ENCODE peak calls at places on chromosomes 16 and 17, in five cellular contexts. R, A, V, X and F are unnamed samples.

GRCh38 chr16:84486126-84486525 is 18.3 kb downstream of the MEAK7 start:
- DNase-seq in R (no peak), A (peak), V (no peak), X (no peak), F (no peak)

GRCh38 chr17:32502710-32503109 is 15.9 kb downstream of the CDK5R1 start:
- DNase-seq in R (no peak), A (no peak), V (no peak), X (no peak), F (no peak)

GRCh38 chr16:88634141-88634993 is 4.0 kb upstream of the IL17C start:
- DNase-seq in R (no peak), A (peak), V (peak), X (peak), F (no peak)

GRCh38 chr17:78717431-78717980 is 64.6 kb downstream of the CYTH1 start:
- DNase-seq in R (peak), A (no peak), V (no peak), X (peak), F (no peak)

GRCh38 chr16:11743308-11744074 is 834 bp upstream of the TXNDC11 start:
- DNase-seq in R (peak), A (no peak), V (no peak), X (peak), F (no peak)

GRCh38 chr17:35603674-35604073 is 16.6 kb downstream of the AP2B1 start:
- DNase-seq in R (no peak), A (no peak), V (no peak), X (no peak), F (no peak)

GRCh38 chr16:87127061-87127765 is 190.0 kb downstream of the C16orf95 start:
- DNase-seq in R (peak), A (peak), V (no peak), X (peak), F (no peak)

GRCh38 chr17:12789976-12790805 is 893 bp downstream of the ARHGAP44 start:
- DNase-seq in R (no peak), A (no peak), V (peak), X (no peak), F (no peak)

GRCh38 chr17:66211047-66211810 is 18.0 kb downstream of the APOH start:
- DNase-seq in R (no peak), A (no peak), V (no peak), X (no peak), F (no peak)
- TF ChIP-seq POLR2A in R (no peak), A (no peak), V (no peak), X (no peak), F (no peak)

DNA sequence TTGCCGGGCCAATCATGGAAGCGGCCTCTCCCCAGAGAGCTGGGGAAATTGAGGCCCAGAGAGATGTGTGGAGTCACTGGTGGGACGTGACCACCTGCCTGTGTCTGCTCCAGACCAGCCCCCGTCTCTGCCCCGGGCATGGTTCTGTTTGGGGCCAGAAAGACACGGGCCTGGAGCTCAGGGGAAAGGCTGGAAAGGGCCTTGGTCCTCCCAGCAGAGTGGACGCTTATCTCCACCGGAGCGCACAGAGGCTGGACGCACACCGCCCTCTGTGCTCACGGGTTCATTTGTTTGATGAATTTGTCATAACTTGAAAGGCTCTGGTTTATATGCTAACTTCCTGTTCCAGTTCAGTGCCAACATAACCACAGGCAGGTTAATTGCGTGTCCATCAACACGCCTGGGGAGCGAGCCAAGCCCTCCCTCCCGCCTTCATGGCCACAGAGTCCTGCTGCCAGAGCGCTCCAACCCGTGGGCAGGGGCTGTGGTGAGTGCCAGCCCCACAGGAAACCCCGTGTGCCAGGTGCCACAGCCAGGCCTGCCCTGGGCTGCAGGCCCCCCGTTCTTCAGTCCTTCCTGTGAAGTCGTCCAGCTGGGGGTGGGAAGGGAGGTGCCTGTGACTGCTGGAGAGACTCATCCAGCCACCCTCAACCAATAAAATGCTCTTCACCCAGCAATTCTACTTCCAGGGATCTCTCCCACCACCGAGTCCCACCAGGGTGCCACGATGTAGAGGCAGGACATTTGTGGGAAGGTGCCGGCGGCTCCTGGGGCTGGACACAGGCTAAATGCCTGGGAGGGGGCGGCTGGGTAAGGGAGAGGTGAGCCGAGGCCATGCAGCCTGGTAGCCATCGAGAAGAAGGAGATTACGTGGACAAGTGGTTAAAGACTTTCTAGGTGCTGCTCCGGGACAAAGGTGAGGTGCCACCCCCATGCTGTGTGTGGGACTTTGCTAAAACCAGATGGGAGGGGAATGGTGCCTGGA is 29.4 kb upstream of the BAHCC1 start:
- DNase-seq in R (peak), A (no peak), V (no peak), X (peak), F (no peak)
- TF ChIP-seq POLR2A in R (no peak), A (no peak), V (no peak), X (peak), F (no peak)

GRCh38 chr16:56944954-56945839 is 13.3 kb downstream of the HERPUD1 start:
- DNase-seq in R (peak), A (no peak), V (no peak), X (peak), F (no peak)
- TF ChIP-seq POLR2A in R (no peak), A (no peak), V (peak), X (peak), F (no peak)

DNA sequence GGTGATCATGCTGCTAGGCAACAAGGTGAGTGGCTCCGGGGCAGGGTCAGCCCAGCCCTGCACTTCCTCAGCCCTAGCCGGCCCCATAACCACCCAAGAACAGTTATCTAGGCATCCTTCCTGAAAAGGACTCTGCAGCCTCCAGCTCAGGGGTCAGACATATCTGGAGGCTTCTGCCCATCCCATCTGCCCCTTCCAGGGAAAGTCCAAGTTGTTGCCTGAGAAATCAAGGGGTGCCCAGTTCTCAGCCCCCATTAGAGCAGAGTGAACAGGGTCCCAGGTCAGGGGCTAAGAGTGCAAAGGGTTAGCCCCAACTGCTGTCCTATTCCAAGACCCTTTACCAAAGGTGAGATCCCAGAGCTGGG is 4.1 kb upstream of the NHERF1 start:
- DNase-seq in R (peak), A (no peak), V (no peak), X (no peak), F (no peak)
- TF ChIP-seq POLR2A in R (no peak), A (no peak), V (no peak), X (no peak), F (no peak)

DNA sequence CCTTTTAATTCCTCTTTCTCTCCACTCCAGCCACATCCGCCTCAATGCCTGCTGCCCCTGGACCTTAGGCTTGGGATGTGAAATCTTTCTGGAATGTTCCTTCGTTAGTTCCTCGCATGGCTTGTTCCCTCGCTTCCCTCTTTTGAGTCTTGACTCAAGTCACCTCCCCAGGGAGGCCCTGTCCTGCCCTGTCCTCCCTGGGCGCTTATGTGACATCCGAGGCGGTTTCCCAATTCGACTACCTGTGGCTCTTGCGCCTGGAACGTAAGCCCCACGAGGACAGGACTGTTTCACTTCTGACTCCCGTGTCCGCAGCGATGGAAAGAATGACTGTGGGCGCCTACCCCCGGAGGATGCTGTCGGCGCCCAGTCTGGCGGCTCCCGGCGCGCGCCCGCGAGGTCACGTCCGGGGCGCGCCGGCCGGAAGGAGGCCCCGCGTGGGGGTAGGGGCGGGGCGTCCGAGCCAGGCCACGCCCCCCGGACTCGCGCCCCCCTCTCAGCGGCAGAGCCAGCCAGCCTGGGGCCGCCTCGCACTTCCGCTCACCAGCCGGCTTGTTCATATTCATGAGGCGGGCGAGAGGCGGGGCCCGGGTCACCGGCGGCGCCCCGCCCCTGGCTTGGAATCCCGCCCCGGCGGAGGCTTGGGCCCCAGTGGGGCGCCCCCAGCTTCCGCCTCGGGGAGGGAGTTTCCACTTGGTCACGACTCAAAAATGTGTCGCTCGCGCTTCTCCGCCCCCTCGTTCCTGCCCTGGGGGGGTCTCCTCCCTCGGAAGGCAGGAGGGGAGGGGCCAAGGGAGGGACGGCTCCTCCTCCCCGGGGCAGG is 8.4 kb upstream of the GLIS2 start:
- DNase-seq in R (peak), A (peak), V (peak), X (peak), F (peak)
- TF ChIP-seq POLR2A in R (no peak), A (no peak), V (peak), X (no peak), F (no peak)